ENCODE peak calls at places on chromosomes 11 and 22, in ten cellular contexts. One of them, this sample, is unnamed.

GRCh38 chr11:134404485-134405341 is 7.3 kb downstream of the B3GAT1 start:
- DNase-seq in fibroblast of mammary gland: no peak
- DNase-seq in fibroblast of villous mesenchyme: no peak
- DNase-seq in heart right ventricle: no peak
- DNase-seq in foreskin fibroblast: no peak
- DNase-seq in brain microvascular endothelial cell: no peak
- DNase-seq in fibroblast of pulmonary artery: no peak
- DNase-seq in cardiac muscle cell: no peak
- DNase-seq in epithelial cell of esophagus: no peak
- DNase-seq in fibroblast of lung: no peak
- DNase-seq in this sample: no peak

GRCh38 chr11:14290422-14290821 is 68.6 kb downstream of the RRAS2 start:
- DNase-seq in fibroblast of mammary gland: no peak
- DNase-seq in fibroblast of villous mesenchyme: no peak
- DNase-seq in heart right ventricle: no peak
- DNase-seq in foreskin fibroblast: no peak
- DNase-seq in brain microvascular endothelial cell: no peak
- DNase-seq in fibroblast of pulmonary artery: no peak
- DNase-seq in cardiac muscle cell: no peak
- DNase-seq in epithelial cell of esophagus: no peak
- DNase-seq in fibroblast of lung: no peak
- DNase-seq in this sample: no peak

GRCh38 chr11:64778473-64779298 is at the start of gene SF1:
- DNase-seq in fibroblast of mammary gland: peak
- DNase-seq in fibroblast of villous mesenchyme: peak
- DNase-seq in heart right ventricle: peak
- DNase-seq in foreskin fibroblast: peak
- DNase-seq in brain microvascular endothelial cell: peak
- DNase-seq in fibroblast of pulmonary artery: peak
- DNase-seq in cardiac muscle cell: peak
- DNase-seq in epithelial cell of esophagus: peak
- DNase-seq in fibroblast of lung: peak
- DNase-seq in this sample: peak

GRCh38 chr11:62832346-62833234 is at the start of gene TEX54:
- DNase-seq in fibroblast of mammary gland: peak
- DNase-seq in fibroblast of villous mesenchyme: no peak
- DNase-seq in heart right ventricle: peak
- DNase-seq in foreskin fibroblast: peak
- DNase-seq in brain microvascular endothelial cell: peak
- DNase-seq in fibroblast of pulmonary artery: no peak
- DNase-seq in cardiac muscle cell: no peak
- DNase-seq in epithelial cell of esophagus: no peak
- DNase-seq in fibroblast of lung: no peak
- DNase-seq in this sample: no peak

GRCh38 chr11:79074547-79074946 is 366.3 kb downstream of the TENM4 start:
- DNase-seq in fibroblast of mammary gland: no peak
- DNase-seq in fibroblast of villous mesenchyme: no peak
- DNase-seq in heart right ventricle: no peak
- DNase-seq in foreskin fibroblast: no peak
- DNase-seq in brain microvascular endothelial cell: no peak
- DNase-seq in fibroblast of pulmonary artery: no peak
- DNase-seq in cardiac muscle cell: no peak
- DNase-seq in epithelial cell of esophagus: no peak
- DNase-seq in fibroblast of lung: no peak
- DNase-seq in this sample: no peak

GRCh38 chr11:131471976-131472375 is 101.6 kb downstream of the NTM start:
- DNase-seq in fibroblast of mammary gland: no peak
- DNase-seq in fibroblast of villous mesenchyme: no peak
- DNase-seq in heart right ventricle: no peak
- DNase-seq in foreskin fibroblast: no peak
- DNase-seq in brain microvascular endothelial cell: no peak
- DNase-seq in fibroblast of pulmonary artery: no peak
- DNase-seq in cardiac muscle cell: no peak
- DNase-seq in epithelial cell of esophagus: no peak
- DNase-seq in fibroblast of lung: no peak
- DNase-seq in this sample: no peak

GRCh38 chr11:118290923-118291322 is 13.6 kb upstream of the CD3E start:
- DNase-seq in fibroblast of mammary gland: peak
- DNase-seq in fibroblast of villous mesenchyme: no peak
- DNase-seq in heart right ventricle: peak
- DNase-seq in foreskin fibroblast: no peak
- DNase-seq in brain microvascular endothelial cell: no peak
- DNase-seq in fibroblast of pulmonary artery: peak
- DNase-seq in cardiac muscle cell: peak
- DNase-seq in epithelial cell of esophagus: peak
- DNase-seq in fibroblast of lung: no peak
- DNase-seq in this sample: no peak

GRCh38 chr11:89436071-89436470 is 55.1 kb downstream of the NOX4 start:
- DNase-seq in fibroblast of mammary gland: peak
- DNase-seq in fibroblast of villous mesenchyme: peak
- DNase-seq in heart right ventricle: no peak
- DNase-seq in foreskin fibroblast: peak
- DNase-seq in brain microvascular endothelial cell: peak
- DNase-seq in fibroblast of pulmonary artery: peak
- DNase-seq in cardiac muscle cell: peak
- DNase-seq in epithelial cell of esophagus: peak
- DNase-seq in fibroblast of lung: peak
- DNase-seq in this sample: peak

GRCh38 chr11:126546191-126546590 is 190.7 kb downstream of the ST3GAL4 start:
- DNase-seq in fibroblast of mammary gland: peak
- DNase-seq in fibroblast of villous mesenchyme: no peak
- DNase-seq in heart right ventricle: no peak
- DNase-seq in foreskin fibroblast: peak
- DNase-seq in brain microvascular endothelial cell: no peak
- DNase-seq in fibroblast of pulmonary artery: no peak
- DNase-seq in cardiac muscle cell: peak
- DNase-seq in epithelial cell of esophagus: no peak
- DNase-seq in fibroblast of lung: no peak
- DNase-seq in this sample: no peak

GRCh38 chr11:128776434-128777284 is 82.8 kb downstream of the FLI1 start:
- DNase-seq in fibroblast of mammary gland: peak
- DNase-seq in fibroblast of villous mesenchyme: peak
- DNase-seq in heart right ventricle: peak
- DNase-seq in foreskin fibroblast: no peak
- DNase-seq in brain microvascular endothelial cell: peak
- DNase-seq in fibroblast of pulmonary artery: peak
- DNase-seq in cardiac muscle cell: peak
- DNase-seq in epithelial cell of esophagus: peak
- DNase-seq in fibroblast of lung: peak
- DNase-seq in this sample: no peak

GRCh38 chr11:4084406-4084805 is 10.2 kb upstream of the RRM1 start:
- DNase-seq in fibroblast of mammary gland: no peak
- DNase-seq in fibroblast of villous mesenchyme: no peak
- DNase-seq in heart right ventricle: no peak
- DNase-seq in foreskin fibroblast: no peak
- DNase-seq in brain microvascular endothelial cell: no peak
- DNase-seq in fibroblast of pulmonary artery: no peak
- DNase-seq in cardiac muscle cell: no peak
- DNase-seq in epithelial cell of esophagus: no peak
- DNase-seq in fibroblast of lung: no peak
- DNase-seq in this sample: no peak

GRCh38 chr11:108854366-108854765 is 189.5 kb downstream of the DDX10 start:
- DNase-seq in fibroblast of mammary gland: no peak
- DNase-seq in fibroblast of villous mesenchyme: peak
- DNase-seq in heart right ventricle: no peak
- DNase-seq in foreskin fibroblast: no peak
- DNase-seq in brain microvascular endothelial cell: no peak
- DNase-seq in fibroblast of pulmonary artery: no peak
- DNase-seq in cardiac muscle cell: no peak
- DNase-seq in epithelial cell of esophagus: no peak
- DNase-seq in fibroblast of lung: no peak
- DNase-seq in this sample: no peak

GRCh38 chr11:15006139-15006759 is 34.1 kb upstream of the CALCA start:
- DNase-seq in fibroblast of mammary gland: peak
- DNase-seq in fibroblast of villous mesenchyme: peak
- DNase-seq in heart right ventricle: no peak
- DNase-seq in foreskin fibroblast: peak
- DNase-seq in brain microvascular endothelial cell: peak
- DNase-seq in fibroblast of pulmonary artery: peak
- DNase-seq in cardiac muscle cell: peak
- DNase-seq in epithelial cell of esophagus: peak
- DNase-seq in fibroblast of lung: peak
- DNase-seq in this sample: peak

GRCh38 chr22:22710719-22711531 is 66.5 kb downstream of the GGTLC2 start:
- DNase-seq in fibroblast of mammary gland: peak
- DNase-seq in fibroblast of villous mesenchyme: peak
- DNase-seq in heart right ventricle: peak
- DNase-seq in foreskin fibroblast: peak
- DNase-seq in brain microvascular endothelial cell: peak
- DNase-seq in fibroblast of pulmonary artery: peak
- DNase-seq in cardiac muscle cell: peak
- DNase-seq in epithelial cell of esophagus: peak
- DNase-seq in fibroblast of lung: no peak
- DNase-seq in this sample: no peak

GRCh38 chr11:2399488-2400068 is 972 bp upstream of the TSSC4 start:
- DNase-seq in fibroblast of mammary gland: peak
- DNase-seq in fibroblast of villous mesenchyme: peak
- DNase-seq in heart right ventricle: no peak
- DNase-seq in foreskin fibroblast: peak
- DNase-seq in brain microvascular endothelial cell: no peak
- DNase-seq in fibroblast of pulmonary artery: peak
- DNase-seq in cardiac muscle cell: peak
- DNase-seq in epithelial cell of esophagus: peak
- DNase-seq in fibroblast of lung: peak
- DNase-seq in this sample: no peak

GRCh38 chr11:114738954-114739353 is 60.6 kb downstream of the NXPE2 start:
- DNase-seq in fibroblast of mammary gland: peak
- DNase-seq in fibroblast of villous mesenchyme: peak
- DNase-seq in heart right ventricle: peak
- DNase-seq in foreskin fibroblast: peak
- DNase-seq in brain microvascular endothelial cell: peak
- DNase-seq in fibroblast of pulmonary artery: peak
- DNase-seq in cardiac muscle cell: peak
- DNase-seq in epithelial cell of esophagus: peak
- DNase-seq in fibroblast of lung: peak
- DNase-seq in this sample: peak

DNA sequence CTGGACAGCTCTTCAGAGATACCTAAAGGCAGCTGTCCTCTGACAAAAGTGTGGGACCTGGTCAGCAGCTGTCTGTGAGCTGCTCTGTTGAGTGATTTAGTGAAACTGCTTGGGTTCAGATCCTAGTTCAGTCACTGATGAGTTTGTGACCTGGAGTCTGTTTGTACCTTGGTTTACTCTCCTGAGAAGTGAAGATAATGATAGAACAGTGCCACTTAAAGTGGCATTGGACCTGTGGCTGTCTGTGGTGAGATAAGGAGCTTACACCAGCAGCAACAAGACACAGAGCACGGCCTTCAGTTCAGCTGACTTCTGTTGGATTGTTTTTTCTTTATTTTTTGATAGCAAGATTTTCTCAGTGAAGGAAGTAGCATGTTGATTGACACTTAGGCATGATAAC is 46.3 kb upstream of the CTTN start:
- DNase-seq in fibroblast of mammary gland: no peak
- DNase-seq in fibroblast of villous mesenchyme: no peak
- DNase-seq in heart right ventricle: no peak
- DNase-seq in foreskin fibroblast: no peak
- DNase-seq in brain microvascular endothelial cell: no peak
- DNase-seq in fibroblast of pulmonary artery: no peak
- DNase-seq in cardiac muscle cell: no peak
- DNase-seq in epithelial cell of esophagus: no peak
- DNase-seq in fibroblast of lung: no peak
- DNase-seq in this sample: no peak
- H3K4me3 ChIP-seq in fibroblast of mammary gland: no peak
- H3K4me3 ChIP-seq in fibroblast of villous mesenchyme: no peak
- H3K4me3 ChIP-seq in heart right ventricle: no peak
- H3K4me3 ChIP-seq in foreskin fibroblast: no peak
- H3K4me3 ChIP-seq in brain microvascular endothelial cell: no peak
- H3K4me3 ChIP-seq in fibroblast of pulmonary artery: no peak
- H3K4me3 ChIP-seq in cardiac muscle cell: no peak
- H3K4me3 ChIP-seq in epithelial cell of esophagus: no peak
- H3K4me3 ChIP-seq in fibroblast of lung: no peak
- H3K4me3 ChIP-seq in this sample: no peak

GRCh38 chr11:12088047-12088481 is 22.3 kb upstream of the MICAL2 start:
- DNase-seq in fibroblast of mammary gland: peak
- DNase-seq in fibroblast of villous mesenchyme: peak
- DNase-seq in heart right ventricle: peak
- DNase-seq in foreskin fibroblast: peak
- DNase-seq in brain microvascular endothelial cell: peak
- DNase-seq in fibroblast of pulmonary artery: peak
- DNase-seq in cardiac muscle cell: peak
- DNase-seq in epithelial cell of esophagus: peak
- DNase-seq in fibroblast of lung: peak
- DNase-seq in this sample: peak
- TF ChIP-seq CTCF in fibroblast of mammary gland: peak
- TF ChIP-seq CTCF in fibroblast of villous mesenchyme: peak
- TF ChIP-seq CTCF in heart right ventricle: peak
- TF ChIP-seq CTCF in foreskin fibroblast: peak
- TF ChIP-seq CTCF in brain microvascular endothelial cell: peak
- TF ChIP-seq CTCF in fibroblast of pulmonary artery: peak
- TF ChIP-seq CTCF in cardiac muscle cell: peak
- TF ChIP-seq CTCF in epithelial cell of esophagus: peak
- TF ChIP-seq CTCF in fibroblast of lung: peak
- TF ChIP-seq CTCF in this sample: peak

DNA sequence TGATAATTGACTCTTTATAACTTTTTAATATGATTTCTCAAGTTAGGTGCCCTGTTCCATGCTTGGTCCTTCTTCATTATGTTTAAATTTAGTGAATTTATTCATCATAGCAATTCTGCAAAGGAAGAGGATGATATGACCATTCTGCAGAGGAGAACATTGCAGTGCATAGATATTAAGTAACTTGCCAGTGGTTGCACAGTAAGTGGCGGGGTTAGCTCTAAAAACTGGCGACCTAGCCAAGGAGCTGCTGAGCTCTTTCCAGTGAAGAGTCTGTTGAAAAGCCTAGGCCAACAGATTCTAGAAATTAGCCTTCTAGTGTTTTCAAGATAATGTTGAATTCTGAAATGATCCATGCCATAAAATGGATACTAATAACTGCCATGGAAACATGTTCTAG is 4.6 kb downstream of the EWSR1 start:
- DNase-seq in fibroblast of mammary gland: no peak
- DNase-seq in fibroblast of villous mesenchyme: no peak
- DNase-seq in heart right ventricle: no peak
- DNase-seq in foreskin fibroblast: no peak
- DNase-seq in brain microvascular endothelial cell: no peak
- DNase-seq in fibroblast of pulmonary artery: no peak
- DNase-seq in cardiac muscle cell: no peak
- DNase-seq in epithelial cell of esophagus: no peak
- DNase-seq in fibroblast of lung: no peak
- DNase-seq in this sample: no peak
- H3K4me3 ChIP-seq in fibroblast of mammary gland: no peak
- H3K4me3 ChIP-seq in fibroblast of villous mesenchyme: no peak
- H3K4me3 ChIP-seq in heart right ventricle: no peak
- H3K4me3 ChIP-seq in foreskin fibroblast: no peak
- H3K4me3 ChIP-seq in brain microvascular endothelial cell: no peak
- H3K4me3 ChIP-seq in fibroblast of pulmonary artery: no peak
- H3K4me3 ChIP-seq in cardiac muscle cell: no peak
- H3K4me3 ChIP-seq in epithelial cell of esophagus: no peak
- H3K4me3 ChIP-seq in fibroblast of lung: no peak
- H3K4me3 ChIP-seq in this sample: no peak

DNA sequence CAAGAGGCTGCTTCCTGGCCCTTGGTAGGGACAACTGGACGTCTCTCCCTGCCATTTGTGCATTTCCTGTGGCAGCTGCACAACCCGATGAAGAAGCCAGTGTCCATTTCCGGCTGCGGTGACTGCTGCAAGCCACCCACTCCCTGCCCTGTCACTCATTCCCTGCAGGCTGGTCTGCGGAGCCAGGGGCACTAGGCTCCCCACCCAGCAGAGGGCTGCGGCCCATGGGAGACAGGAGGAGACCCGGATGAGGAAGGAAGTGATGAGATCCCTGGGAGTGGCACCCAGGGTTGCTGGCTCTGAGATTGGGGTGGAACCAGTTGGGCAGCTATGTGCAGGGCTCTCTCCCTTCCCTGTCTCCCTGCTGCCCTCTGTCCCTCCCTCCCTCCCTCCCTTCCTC is 10.0 kb upstream of the MYRF start:
- DNase-seq in fibroblast of mammary gland: no peak
- DNase-seq in fibroblast of villous mesenchyme: no peak
- DNase-seq in heart right ventricle: no peak
- DNase-seq in foreskin fibroblast: no peak
- DNase-seq in brain microvascular endothelial cell: no peak
- DNase-seq in fibroblast of pulmonary artery: no peak
- DNase-seq in cardiac muscle cell: no peak
- DNase-seq in epithelial cell of esophagus: peak
- DNase-seq in fibroblast of lung: no peak
- DNase-seq in this sample: no peak
- TF ChIP-seq CTCF in fibroblast of mammary gland: no peak
- TF ChIP-seq CTCF in fibroblast of villous mesenchyme: no peak
- TF ChIP-seq CTCF in heart right ventricle: no peak
- TF ChIP-seq CTCF in foreskin fibroblast: no peak
- TF ChIP-seq CTCF in brain microvascular endothelial cell: no peak
- TF ChIP-seq CTCF in fibroblast of pulmonary artery: no peak
- TF ChIP-seq CTCF in cardiac muscle cell: no peak
- TF ChIP-seq CTCF in epithelial cell of esophagus: no peak
- TF ChIP-seq CTCF in fibroblast of lung: no peak
- TF ChIP-seq CTCF in this sample: no peak

This sample was measured in HFF-Myc.